ENCODE peak calls at places on chromosomes 5 and 9, in eight cellular contexts. P, A, W, I, N, L, Z and M are unnamed samples.

GRCh38 chr5:74282495-74282894 is 358.0 kb downstream of the ENC1 start:
- DNase-seq in P (no peak), A (no peak), W (no peak), I (no peak), N (no peak), L (no peak), Z (no peak), M (no peak)

GRCh38 chr5:101009758-101010519 is 106.9 kb upstream of the ST8SIA4 start:
- DNase-seq in P (no peak), A (no peak), W (no peak), I (peak; percentile 67), N (no peak), L (peak; percentile 15), Z (no peak), M (no peak)

GRCh38 chr9:134063088-134063875 is 4.5 kb downstream of the BRD3 start:
- DNase-seq in P (no peak), A (no peak), W (peak; percentile 60), I (peak; percentile 1), N (no peak), L (no peak), Z (no peak), M (peak; percentile 13)

GRCh38 chr5:51997908-51998307 is 614.7 kb downstream of the ISL1 start:
- DNase-seq in P (no peak), A (no peak), W (no peak), I (peak; percentile 74), N (no peak), L (peak; percentile 55), Z (no peak), M (no peak)

GRCh38 chr5:115543931-115544370 is 624 bp downstream of the FEM1C start:
- DNase-seq in P (peak; percentile 42), A (peak; percentile 26), W (peak; percentile 71), I (peak; percentile 61), N (peak; percentile 52), L (peak; percentile 31), Z (peak; percentile 60), M (peak; percentile 46)

GRCh38 chr5:79025054-79025465 is 40.0 kb upstream of the ARSB start:
- DNase-seq in P (peak; percentile 63), A (peak; percentile 53), W (peak; percentile 62), I (peak; percentile 81), N (peak; percentile 27), L (peak; percentile 70), Z (peak; percentile 84), M (peak; percentile 47)

GRCh38 chr9:98494852-98495251 is 213.9 kb downstream of the GABBR2 start:
- DNase-seq in P (no peak), A (no peak), W (no peak), I (no peak), N (no peak), L (no peak), Z (no peak), M (no peak)

GRCh38 chr9:4306066-4306787 is 6.4 kb upstream of the GLIS3 start:
- DNase-seq in P (no peak), A (no peak), W (no peak), I (no peak), N (no peak), L (no peak), Z (no peak), M (no peak)

GRCh38 chr5:148912146-148912545 is 85.7 kb downstream of the ADRB2 start:
- DNase-seq in P (no peak), A (no peak), W (no peak), I (no peak), N (no peak), L (no peak), Z (no peak), M (no peak)

GRCh38 chr9:88258587-88258986 is 120.3 kb upstream of the SPATA31C2 start:
- DNase-seq in P (no peak), A (peak; percentile 68), W (no peak), I (no peak), N (no peak), L (no peak), Z (no peak), M (peak; percentile 76)

GRCh38 chr9:116451500-116451899 is 235.6 kb upstream of the TRIM32 start:
- DNase-seq in P (no peak), A (no peak), W (no peak), I (no peak), N (no peak), L (no peak), Z (no peak), M (no peak)

GRCh38 chr9:114347675-114348074 is 18.0 kb downstream of the ORM2 start:
- DNase-seq in P (no peak), A (no peak), W (no peak), I (no peak), N (no peak), L (no peak), Z (no peak), M (no peak)

GRCh38 chr5:76547242-76547890 is 75.8 kb downstream of the F2RL2 start:
- DNase-seq in P (no peak), A (no peak), W (no peak), I (no peak), N (peak; percentile 10), L (no peak), Z (no peak), M (no peak)

GRCh38 chr5:77847129-77847460 is 71.0 kb upstream of the TBCA start:
- DNase-seq in P (no peak), A (no peak), W (no peak), I (peak; percentile 47), N (no peak), L (no peak), Z (peak; percentile 33), M (no peak)
- H3K27me3 ChIP-seq in P (peaks cover 48% of the 10 kb centered on the region), A (peaks cover 31% of the 10 kb centered on the region), W (peaks cover 43% of the 10 kb centered on the region), I (peaks cover 98% of the 10 kb centered on the region), N (peaks cover 11% of the 10 kb centered on the region), L (peaks cover 62% of the 10 kb centered on the region), Z (peaks cover 7% of the 10 kb centered on the region), M (peaks cover 45% of the 10 kb centered on the region)

GRCh38 chr5:141121985-141122384 is 367 bp downstream of the PCDHB4 start:
- DNase-seq in P (no peak), A (no peak), W (no peak), I (no peak), N (no peak), L (no peak), Z (no peak), M (no peak)

GRCh38 chr5:141127305-141127704 is 5.7 kb downstream of the PCDHB4 start:
- DNase-seq in P (no peak), A (no peak), W (no peak), I (no peak), N (no peak), L (no peak), Z (no peak), M (no peak)

GRCh38 chr5:141121563-141121962 is at the start of gene PCDHB4:
- DNase-seq in P (no peak), A (no peak), W (no peak), I (peak; percentile 25), N (no peak), L (no peak), Z (no peak), M (no peak)
- H3K9me3 ChIP-seq in P (no peaks in the 10 kb centered on the region), A (peaks cover 3% of the 10 kb centered on the region), W (peaks cover 16% of the 10 kb centered on the region), I (peaks cover 5% of the 10 kb centered on the region), N (no peaks in the 10 kb centered on the region), L (peaks cover 10% of the 10 kb centered on the region), Z (no peaks in the 10 kb centered on the region), M (peaks cover 58% of the 10 kb centered on the region)

GRCh38 chr5:154478752-154479159 is 729 bp upstream of the HAND1 start:
- DNase-seq in P (no peak), A (no peak), W (no peak), I (peak; percentile 41), N (no peak), L (no peak), Z (no peak), M (no peak)
- H3K27me3 ChIP-seq in P (peaks cover 83% of the 10 kb centered on the region), A (peaks cover 100% of the 10 kb centered on the region), W (peaks cover 100% of the 10 kb centered on the region), I (peaks cover 100% of the 10 kb centered on the region), N (peaks cover 89% of the 10 kb centered on the region), L (peaks cover 99% of the 10 kb centered on the region), Z (peaks cover 100% of the 10 kb centered on the region), M (peaks cover 100% of the 10 kb centered on the region)

GRCh38 chr5:4366628-4367027 is 771.0 kb downstream of the IRX1 start:
- DNase-seq in P (no peak), A (no peak), W (no peak), I (no peak), N (no peak), L (no peak), Z (no peak), M (no peak)
- H3K9me3 ChIP-seq in P (no peaks in the 10 kb centered on the region), A (no peaks in the 10 kb centered on the region), W (no peaks in the 10 kb centered on the region), I (no peaks in the 10 kb centered on the region), N (no peaks in the 10 kb centered on the region), L (no peaks in the 10 kb centered on the region), Z (no peaks in the 10 kb centered on the region), M (no peaks in the 10 kb centered on the region)

DNA sequence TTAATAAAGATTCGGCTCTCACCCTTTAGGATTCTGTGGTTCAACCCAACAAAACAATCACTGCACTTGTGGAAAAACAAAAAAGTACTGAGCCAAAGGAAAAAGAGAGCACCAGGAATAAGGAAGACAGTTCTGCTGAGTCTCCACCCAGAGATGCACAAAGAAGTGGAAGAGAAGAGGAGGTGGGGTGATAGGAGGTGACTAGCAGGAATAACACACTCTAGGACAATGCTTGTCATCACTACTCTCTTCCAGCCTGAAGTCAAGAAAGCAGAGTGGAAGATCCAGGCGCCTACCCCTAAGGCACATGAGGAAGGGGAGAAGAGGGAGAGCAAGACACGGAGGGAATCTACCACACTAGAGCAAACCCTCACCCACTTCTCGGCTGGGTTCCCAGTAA is 1.8 kb downstream of the SLIT3 start:
- DNase-seq in P (no peak), A (no peak), W (no peak), I (no peak), N (no peak), L (no peak), Z (no peak), M (no peak)
- H3K27me3 ChIP-seq in P (no peaks in the 10 kb centered on the region), A (peaks cover 46% of the 10 kb centered on the region), W (peaks cover 47% of the 10 kb centered on the region), I (peaks cover 78% of the 10 kb centered on the region), N (peaks cover 12% of the 10 kb centered on the region), L (peaks cover 39% of the 10 kb centered on the region), Z (peaks cover 6% of the 10 kb centered on the region), M (peaks cover 52% of the 10 kb centered on the region)

GRCh38 chr5:31455172-31455571 is 76.7 kb downstream of the DROSHA start:
- DNase-seq in P (no peak), A (no peak), W (no peak), I (no peak), N (no peak), L (no peak), Z (no peak), M (no peak)

GRCh38 chr5:31463341-31463740 is 68.6 kb downstream of the DROSHA start:
- DNase-seq in P (no peak), A (no peak), W (no peak), I (no peak), N (no peak), L (no peak), Z (no peak), M (no peak)

GRCh38 chr5:31465282-31465681 is 66.6 kb downstream of the DROSHA start:
- DNase-seq in P (no peak), A (no peak), W (no peak), I (no peak), N (no peak), L (no peak), Z (no peak), M (no peak)

GRCh38 chr5:31464081-31464480 is 67.8 kb downstream of the DROSHA start:
- DNase-seq in P (no peak), A (no peak), W (no peak), I (no peak), N (no peak), L (no peak), Z (no peak), M (no peak)

DNA sequence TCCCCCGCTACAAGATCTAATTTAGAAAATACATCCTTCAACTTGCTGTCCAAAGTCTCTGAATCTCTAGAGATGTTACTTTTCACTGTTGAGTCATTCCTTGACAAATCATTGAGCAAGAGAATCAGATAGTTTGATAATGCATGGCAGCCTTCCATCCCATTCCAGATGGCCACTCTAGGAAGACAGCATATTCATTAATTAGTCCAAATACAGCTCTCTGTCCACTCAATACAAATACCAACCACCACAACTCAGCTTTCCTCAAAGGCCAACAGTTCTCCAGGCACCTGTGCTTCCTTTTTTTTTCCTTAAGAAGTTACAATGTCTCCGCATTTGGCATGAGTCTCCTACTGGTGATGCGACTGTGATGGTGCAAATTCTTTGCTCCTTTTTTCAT is 72.3 kb downstream of the DROSHA start:
- DNase-seq in P (no peak), A (no peak), W (no peak), I (no peak), N (no peak), L (no peak), Z (no peak), M (no peak)
- H3K9me3 ChIP-seq in P (peaks cover 2% of the 10 kb centered on the region), A (peaks cover 4% of the 10 kb centered on the region), W (no peaks in the 10 kb centered on the region), I (peaks cover 7% of the 10 kb centered on the region), N (peaks cover 16% of the 10 kb centered on the region), L (no peaks in the 10 kb centered on the region), Z (no peaks in the 10 kb centered on the region), M (peaks cover 15% of the 10 kb centered on the region)